ENCODE peak calls at places on chromosomes 11 and 22, in five cellular contexts. X, D, U, J and B are unnamed samples.

GRCh38 chr11:80838153-80838552 is 1397.3 kb upstream of the TENM4 start:
- DNase-seq in U (no peak), X (no peak), J (no peak), D (no peak), B (no peak)

GRCh38 chr11:117839234-117839882 is 14.8 kb upstream of the FXYD2 start:
- DNase-seq in X (no peak), J (no peak), U (no peak), D (no peak), B (no peak)

GRCh38 chr11:103055174-103055890 is 36.6 kb downstream of the DCUN1D5 start:
- DNase-seq in J (peak; percentile 68), U (no peak), D (no peak), X (peak; percentile 56), B (no peak)

GRCh38 chr11:116226731-116227130 is 546.1 kb downstream of the BUD13 start:
- DNase-seq in X (no peak), D (no peak), U (no peak), J (no peak), B (no peak)

GRCh38 chr11:128802358-128802981 is 64.6 kb downstream of the KCNJ1 start:
- DNase-seq in J (peak; percentile 31), U (no peak), X (peak; percentile 47), D (peak; percentile 40), B (no peak)

GRCh38 chr11:14012836-14013235 is 50.3 kb downstream of the SPON1 start:
- DNase-seq in U (no peak), J (no peak), X (no peak), D (no peak), B (no peak)

GRCh38 chr11:44110231-44110679 is 14.8 kb downstream of the EXT2 start:
- DNase-seq in J (peak; percentile 43), U (no peak), X (peak; percentile 70), D (peak; percentile 58), B (peak; percentile 76)

GRCh38 chr11:12827929-12828812 is 153.9 kb downstream of the TEAD1 start:
- DNase-seq in D (no peak), U (no peak), J (no peak), X (peak; percentile 71), B (no peak)

GRCh38 chr11:94193288-94193687 is 64.6 kb downstream of the PANX1 start:
- DNase-seq in D (no peak), J (no peak), U (no peak), X (no peak), B (no peak)

GRCh38 chr11:126467471-126467870 is 112.0 kb downstream of the ST3GAL4 start:
- DNase-seq in X (no peak), D (no peak), J (no peak), U (no peak), B (no peak)

GRCh38 chr11:97894978-97895377 is 1125.8 kb upstream of the CNTN5 start:
- DNase-seq in D (no peak), X (no peak), J (no peak), U (no peak), B (no peak)

GRCh38 chr11:131810511-131810910 is 440.1 kb downstream of the NTM start:
- DNase-seq in D (no peak), U (no peak), X (no peak), J (no peak), B (no peak)

GRCh38 chr22:30250713-30251267 is 4.2 kb upstream of the LIF start:
- DNase-seq in U (no peak), J (peak; percentile 85), D (no peak), X (no peak), B (no peak)

GRCh38 chr22:50198624-50199017 is 2.2 kb upstream of the SELENOO start:
- DNase-seq in D (no peak), X (no peak), U (no peak), J (no peak), B (no peak)

GRCh38 chr22:30821381-30821780 is 126.7 kb downstream of the OSBP2 start:
- DNase-seq in D (no peak), X (no peak), U (no peak), J (no peak), B (no peak)

GRCh38 chr11:112694813-112695212 is 266.4 kb upstream of the NCAM1 start:
- DNase-seq in X (no peak), J (peak; percentile 17), D (no peak), U (no peak), B (no peak)

GRCh38 chr11:133608496-133608895 is 76.2 kb upstream of the OPCML start:
- DNase-seq in D (no peak), X (no peak), U (no peak), J (no peak), B (no peak)

GRCh38 chr22:46070722-46071450 is 79.4 kb upstream of the PPARA start:
- DNase-seq in U (no peak), D (no peak), J (peak; percentile 49), X (peak; percentile 75), B (peak; percentile 71)

GRCh38 chr11:75931124-75931523 is 116.1 kb downstream of the UVRAG start:
- DNase-seq in D (no peak), X (no peak), J (peak; percentile 13), U (no peak), B (no peak)

GRCh38 chr11:87215236-87215635 is 177.5 kb downstream of the TMEM135 start:
- DNase-seq in J (peak; percentile 38), U (no peak), D (no peak), X (no peak), B (no peak)

GRCh38 chr22:19143967-19144400 is 467 bp downstream of the ESS2 start:
- DNase-seq in J (peak; percentile 51), U (no peak), X (no peak), D (no peak), B (no peak)

GRCh38 chr11:47980093-47980906 is at the start of gene PTPRJ:
- DNase-seq in U (no peak), D (peak; percentile 51), J (peak; percentile 48), X (peak; percentile 88), B (peak; percentile 76)